ENCODE peak calls at places on chromosomes 12 and 14, in nine cellular contexts. Y, W, K, F, S, R, M, T and A are unnamed samples.

GRCh38 chr12:124523071-124523470 is 44.3 kb downstream of the NCOR2 start:
- DNase-seq in S (no peak), F (peak), K (no peak), W (no peak), R (no peak), Y (no peak), M (no peak), T (no peak), A (no peak)

GRCh38 chr12:104232609-104233280 is 17.2 kb downstream of the TXNRD1 start:
- DNase-seq in K (no peak), F (no peak), Y (no peak), T (no peak), M (no peak), R (no peak), S (no peak), W (no peak), A (no peak)

GRCh38 chr12:102847131-102847530 is 69.9 kb downstream of the PAH start:
- DNase-seq in M (no peak), T (no peak), Y (no peak), K (no peak), R (no peak), W (no peak), S (no peak), F (no peak), A (no peak)

GRCh38 chr12:21656931-21657335 is 709 bp downstream of the LDHB start:
- DNase-seq in K (peak), R (no peak), M (peak), W (no peak), F (peak), T (no peak), Y (peak), S (peak), A (peak)

GRCh38 chr14:65850429-65851145 is 438.1 kb downstream of the FUT8 start:
- DNase-seq in R (peak), K (no peak), S (no peak), Y (no peak), F (no peak), T (no peak), W (no peak), M (no peak), A (no peak)

GRCh38 chr12:62848418-62848817 is 86.5 kb downstream of the PPM1H start:
- DNase-seq in F (no peak), R (no peak), Y (no peak), M (peak), K (peak), T (no peak), S (peak), W (no peak), A (peak)

GRCh38 chr14:103334644-103335603 is 887 bp downstream of the EIF5 start:
- DNase-seq in M (peak), T (peak), Y (peak), S (peak), F (peak), W (peak), R (peak), K (peak), A (peak)

GRCh38 chr12:1591029-1591428 is 3.4 kb downstream of the FBXL14 start:
- DNase-seq in Y (no peak), R (no peak), S (no peak), M (no peak), F (no peak), T (no peak), K (peak), W (no peak), A (no peak)

GRCh38 chr14:33362934-33363333 is 424.3 kb downstream of the NPAS3 start:
- DNase-seq in Y (no peak), M (no peak), T (no peak), R (no peak), F (no peak), S (no peak), W (no peak), K (no peak), A (no peak)

GRCh38 chr12:24482882-24483604 is 465.9 kb downstream of the BCAT1 start:
- DNase-seq in R (no peak), M (peak), F (no peak), Y (no peak), T (no peak), K (no peak), W (no peak), S (peak), A (no peak)

GRCh38 chr14:90850487-90850886 is 34.3 kb upstream of the TTC7B start:
- DNase-seq in Y (no peak), S (peak), M (peak), W (no peak), F (no peak), R (no peak), T (no peak), K (peak), A (no peak)

GRCh38 chr12:60849723-60850122 is 1253.9 kb downstream of the SLC16A7 start:
- DNase-seq in M (no peak), K (no peak), F (no peak), W (no peak), Y (no peak), S (no peak), R (no peak), T (no peak), A (no peak)

GRCh38 chr12:127422935-127423585 is 843.9 kb upstream of the TMEM132C start:
- DNase-seq in R (no peak), W (no peak), M (no peak), K (no peak), F (no peak), Y (no peak), S (no peak), T (no peak), A (no peak)

GRCh38 chr12:91043408-91043807 is 14.4 kb downstream of the KERA start:
- DNase-seq in W (no peak), M (no peak), R (no peak), T (no peak), S (no peak), K (no peak), Y (no peak), F (no peak), A (no peak)

GRCh38 chr12:116508145-116509121 is 50.7 kb upstream of the MAP1LC3B2 start:
- DNase-seq in K (no peak), T (peak), F (peak), S (no peak), Y (peak), M (peak), W (peak), R (no peak), A (peak)

GRCh38 chr14:61925043-61925442 is 162.8 kb downstream of the SNAPC1 start:
- DNase-seq in Y (no peak), R (no peak), T (no peak), M (peak), K (peak), S (peak), W (no peak), F (no peak), A (no peak)

GRCh38 chr12:38847247-38847646 is 58.1 kb downstream of the CPNE8 start:
- DNase-seq in W (no peak), K (no peak), M (no peak), T (no peak), F (no peak), R (no peak), S (no peak), Y (no peak), A (no peak)

GRCh38 chr12:22935501-22935900 is 310.5 kb downstream of the ETNK1 start:
- DNase-seq in Y (peak), R (no peak), F (no peak), K (no peak), W (no peak), T (no peak), S (no peak), M (peak), A (no peak)

GRCh38 chr12:45938566-45938965 is 51.8 kb downstream of the SCAF11 start:
- DNase-seq in R (no peak), W (no peak), S (no peak), F (no peak), M (peak), Y (no peak), T (no peak), K (no peak), A (no peak)

GRCh38 chr12:20434993-20435392 is 66.7 kb downstream of the PDE3A start:
- DNase-seq in K (peak), W (no peak), Y (no peak), M (no peak), R (no peak), F (no peak), T (no peak), S (peak), A (peak)

GRCh38 chr14:32109676-32110075 is 32.6 kb downstream of the ARHGAP5 start:
- DNase-seq in S (peak), W (no peak), R (no peak), M (peak), F (no peak), Y (no peak), K (peak), T (no peak), A (peak)

GRCh38 chr14:87088588-87088987 is 904.4 kb downstream of the GALC start:
- DNase-seq in M (no peak), R (no peak), K (no peak), F (no peak), T (no peak), W (no peak), S (no peak), Y (no peak), A (no peak)

GRCh38 chr14:85438613-85439012 is 91.3 kb upstream of the FLRT2 start:
- DNase-seq in S (no peak), R (no peak), F (no peak), M (no peak), Y (no peak), T (no peak), K (no peak), W (no peak), A (no peak)

GRCh38 chr12:116601524-116601923 is 42.3 kb downstream of the MAP1LC3B2 start:
- DNase-seq in Y (no peak), K (no peak), W (no peak), T (no peak), M (peak), S (peak), F (no peak), R (no peak), A (peak)

GRCh38 chr12:98397323-98398105 is 117.9 kb upstream of the TMPO start:
- DNase-seq in Y (peak), M (peak), K (peak), F (peak), W (peak), S (peak), R (peak), T (peak), A (peak)

GRCh38 chr14:72892879-72893635 is 844 bp downstream of the DPF3 start:
- DNase-seq in S (no peak), T (peak), M (no peak), W (peak), R (peak), F (peak), Y (peak), K (peak), A (peak)

GRCh38 chr12:24212496-24212895 is 263.0 kb upstream of the SOX5 start:
- DNase-seq in K (no peak), T (no peak), F (no peak), R (no peak), W (no peak), S (no peak), M (no peak), Y (no peak), A (no peak)

GRCh38 chr12:111584959-111585358 is 14.2 kb downstream of the ATXN2 start:
- DNase-seq in W (no peak), M (no peak), F (no peak), K (no peak), S (peak), R (no peak), Y (no peak), T (no peak), A (no peak)

GRCh38 chr12:1801285-1801975 is 18.9 kb upstream of the LRTM2 start:
- DNase-seq in T (no peak), K (no peak), Y (no peak), M (no peak), S (peak), W (no peak), F (no peak), R (no peak), A (peak)

GRCh38 chr14:42555365-42555764 is 948.7 kb downstream of the LRFN5 start:
- DNase-seq in R (no peak), M (no peak), S (no peak), F (no peak), Y (no peak), W (no peak), T (no peak), K (no peak), A (no peak)

GRCh38 chr12:2248087-2248900 is 195.5 kb downstream of the CACNA1C start:
- DNase-seq in R (no peak), K (peak), W (no peak), Y (no peak), F (no peak), S (peak), T (no peak), M (peak), A (peak)

GRCh38 chr12:77099799-77100198 is 34.4 kb upstream of the E2F7 start:
- DNase-seq in Y (no peak), W (no peak), T (no peak), R (no peak), S (no peak), F (no peak), K (no peak), M (no peak), A (peak)

DNA sequence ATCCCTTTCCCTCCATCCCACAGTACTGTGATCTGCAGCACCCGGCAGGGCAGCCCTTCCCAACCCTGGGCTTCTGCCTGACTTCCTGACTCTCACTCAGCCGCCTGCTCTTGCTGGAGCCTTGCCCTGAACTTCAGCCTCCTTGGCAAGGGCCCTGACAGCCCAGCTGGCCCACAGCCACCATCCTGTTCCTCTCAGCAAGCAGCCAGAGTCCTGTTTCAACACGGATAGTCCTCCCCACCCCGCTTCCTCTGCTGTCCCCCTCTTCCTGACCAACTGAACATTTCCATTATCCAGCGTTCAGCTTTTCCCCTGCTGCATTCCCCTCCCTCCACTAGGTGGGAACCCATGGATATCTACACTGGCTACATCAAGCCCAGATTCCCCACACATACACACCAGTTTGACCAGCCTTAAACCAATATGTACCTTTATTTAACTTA is 74.0 kb upstream of the MDM1 start:
- DNase-seq in M (peak), S (peak), F (peak), Y (no peak), W (peak), K (peak), R (peak), T (peak), A (peak)
- TF ChIP-seq CTCF in M (peak), S (peak), F (peak), Y (peak), W (peak), K (peak), R (no peak), T (peak), A (peak)

DNA sequence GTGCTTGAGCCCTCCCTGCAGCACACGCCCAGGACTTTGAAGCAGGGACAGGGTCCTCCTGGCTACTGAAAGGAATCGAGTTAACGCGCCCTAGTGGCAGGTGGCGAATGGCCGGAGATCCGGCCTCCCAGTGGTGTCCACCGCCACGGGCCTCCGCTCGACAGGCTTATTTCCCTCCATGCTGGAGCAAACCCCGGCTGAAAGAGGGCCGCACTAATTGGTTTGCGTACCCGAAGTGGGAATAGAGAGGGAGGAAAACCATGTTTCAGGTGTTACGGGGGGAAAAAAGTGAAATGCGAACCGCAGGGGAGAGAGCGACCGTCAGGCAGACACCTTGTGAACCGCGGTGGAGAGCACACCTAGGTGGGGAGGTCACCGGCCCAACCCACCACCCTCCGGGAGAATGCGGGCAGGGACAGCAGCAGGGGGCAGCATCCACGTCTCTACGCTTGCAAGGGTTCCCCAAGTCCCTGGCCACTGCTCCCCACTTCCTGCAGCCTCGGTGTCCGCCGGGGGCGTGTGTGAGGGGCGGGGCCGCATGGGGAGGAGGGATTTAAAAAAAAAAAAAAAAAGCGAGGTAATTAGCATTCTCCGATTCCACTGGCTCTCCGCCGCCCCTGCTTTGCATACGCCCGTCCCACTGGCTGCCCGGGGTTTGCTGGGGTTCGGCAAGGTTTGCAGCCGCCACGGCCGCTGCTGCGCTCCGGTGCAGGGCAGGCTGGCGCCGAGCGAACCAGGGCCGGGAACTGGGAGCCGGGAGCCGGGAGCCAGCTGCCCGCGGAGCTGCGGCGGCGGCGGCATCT is 224.6 kb upstream of the CRY1 start:
- DNase-seq in R (peak), S (peak), T (peak), M (peak), K (peak), W (peak), Y (peak), F (peak), A (peak)
- TF ChIP-seq CTCF in R (no peak), S (no peak), T (peak), M (no peak), K (peak), W (no peak), Y (peak), F (no peak), A (peak)

DNA sequence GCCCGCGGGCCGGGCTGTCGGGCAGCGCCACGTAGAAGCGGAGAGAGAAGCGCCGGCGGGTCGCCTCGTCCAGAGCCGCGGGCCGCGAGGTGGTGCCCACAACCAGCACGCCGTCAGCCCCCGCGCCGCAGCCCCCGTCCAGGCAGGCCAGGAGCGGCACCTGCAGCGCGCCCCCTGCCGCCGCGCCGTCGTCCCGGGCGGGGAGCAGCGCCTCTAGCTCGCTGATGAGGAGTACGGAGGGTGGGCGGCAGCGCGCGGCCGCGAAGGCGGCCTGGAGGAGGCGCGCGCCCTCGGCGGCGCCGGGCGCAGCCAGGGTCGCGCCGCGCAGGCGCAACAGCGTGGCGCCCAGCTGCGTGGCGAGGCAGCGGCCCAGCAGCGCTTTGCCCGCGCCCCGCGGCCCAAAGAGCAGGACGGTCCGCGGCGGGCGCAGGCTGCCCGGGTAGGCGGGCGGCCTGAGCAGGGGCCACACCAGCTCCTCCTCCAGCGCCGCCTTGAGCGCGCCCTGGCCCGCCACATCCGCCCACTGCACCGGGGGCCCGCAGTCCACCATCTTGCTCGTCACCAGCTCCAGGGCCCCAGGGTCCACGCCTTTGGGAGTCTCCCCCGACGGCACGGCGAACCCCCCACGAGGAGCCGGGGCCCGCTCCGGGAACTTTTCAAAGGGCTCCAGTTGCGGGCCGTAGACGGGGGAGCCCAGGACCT is 27.6 kb downstream of the FIGNL2 start:
- DNase-seq in Y (peak), W (peak), M (peak), K (peak), F (peak), T (peak), S (peak), R (no peak), A (no peak)
- TF ChIP-seq CTCF in Y (peak), W (peak), M (no peak), K (peak), F (peak), T (no peak), S (peak), R (no peak), A (no peak)

DNA sequence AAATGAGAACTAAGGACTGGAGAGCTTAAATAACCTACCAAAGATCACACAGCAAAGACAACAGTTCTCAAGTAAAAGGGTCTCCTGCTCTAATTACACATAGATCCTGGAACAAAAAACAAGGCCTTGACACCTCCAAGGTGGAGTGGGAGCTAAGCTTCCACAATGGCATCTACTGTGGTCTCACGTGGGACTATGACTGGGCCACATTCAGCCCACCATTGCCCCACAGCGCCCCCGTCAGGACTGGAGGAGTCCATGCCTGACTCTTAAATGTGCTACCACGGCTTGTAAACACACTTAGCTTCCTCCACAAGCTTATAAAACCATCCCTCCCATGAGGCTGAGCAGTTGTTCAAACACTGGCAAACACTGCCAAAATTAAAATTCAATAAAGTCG is 88.5 kb downstream of the GCH1 start:
- DNase-seq in R (no peak), M (no peak), K (no peak), F (no peak), S (no peak), Y (peak), T (no peak), W (no peak), A (no peak)
- TF ChIP-seq CTCF in R (no peak), M (no peak), K (peak), F (no peak), S (no peak), Y (peak), T (no peak), W (no peak), A (peak)